ENCODE peak calls at places on chromosomes 6 and 20, in seven cellular contexts. N, B, D, F, P, E and Z are unnamed samples.

GRCh38 chr6:33205172-33206026 is 944 bp downstream of the HSD17B8 start:
- DNase-seq in E (no peak), F (no peak), N (no peak), P (peak; percentile 59), D (no peak), B (no peak), Z (no peak)

GRCh38 chr6:105276374-105276773 is 96.6 kb upstream of the POPDC3 start:
- DNase-seq in N (no peak), B (no peak), E (no peak), F (no peak), P (no peak), D (no peak), Z (no peak)

GRCh38 chr6:35719830-35720733 is 16.8 kb upstream of the ARMC12 start:
- DNase-seq in E (no peak), F (peak; percentile 33), N (peak; percentile 73), D (peak; percentile 34), B (no peak), P (no peak), Z (no peak)

GRCh38 chr20:20465259-20465658 is 97.4 kb downstream of the INSM1 start:
- DNase-seq in P (no peak), F (no peak), N (no peak), D (no peak), B (no peak), E (no peak), Z (no peak)

GRCh38 chr6:152975204-152975915 is 7.5 kb downstream of the FBXO5 start:
- DNase-seq in P (no peak), D (peak; percentile 12), N (no peak), E (no peak), F (no peak), B (no peak), Z (no peak)

GRCh38 chr20:39960522-39961420 is 728.3 kb downstream of the MAFB start:
- DNase-seq in B (no peak), P (no peak), N (no peak), D (no peak), E (no peak), F (no peak), Z (no peak)

GRCh38 chr20:45842169-45842812 is 8.7 kb downstream of the SNX21 start:
- DNase-seq in P (no peak), N (no peak), B (peak; percentile 56), D (no peak), E (peak; percentile 33), F (no peak), Z (no peak)

GRCh38 chr6:16548121-16548520 is 213.1 kb downstream of the ATXN1 start:
- DNase-seq in E (no peak), N (no peak), D (no peak), F (peak; percentile 74), B (peak; percentile 8), P (no peak), Z (no peak)

GRCh38 chr6:149750136-149750609 is 632 bp downstream of the PCMT1 start:
- DNase-seq in D (peak; percentile 55), E (peak; percentile 24), B (peak; percentile 44), F (peak; percentile 34), N (peak; percentile 78), P (peak; percentile 70), Z (no peak)

GRCh38 chr6:89582669-89583325 is 55.8 kb downstream of the LYRM2 start:
- DNase-seq in F (no peak), E (no peak), N (no peak), D (no peak), B (no peak), P (no peak), Z (no peak)

GRCh38 chr6:100084301-100085161 is 90.5 kb upstream of the MCHR2 start:
- DNase-seq in P (no peak), B (peak; percentile 81), E (no peak), D (no peak), N (no peak), F (no peak), Z (no peak)

GRCh38 chr6:163501440-163501839 is 86.9 kb downstream of the QKI start:
- DNase-seq in D (no peak), N (no peak), P (no peak), B (peak; percentile 10), F (no peak), E (no peak), Z (no peak)

GRCh38 chr6:163500105-163500504 is 85.6 kb downstream of the QKI start:
- DNase-seq in B (no peak), D (no peak), E (no peak), P (no peak), N (no peak), F (no peak), Z (no peak)

GRCh38 chr6:163504984-163505640 is 90.6 kb downstream of the QKI start:
- DNase-seq in P (no peak), D (no peak), F (no peak), N (peak; percentile 40), B (no peak), E (no peak), Z (no peak)

GRCh38 chr6:163496205-163496604 is 81.7 kb downstream of the QKI start:
- DNase-seq in P (no peak), N (no peak), E (no peak), F (no peak), B (no peak), D (no peak), Z (no peak)

DNA sequence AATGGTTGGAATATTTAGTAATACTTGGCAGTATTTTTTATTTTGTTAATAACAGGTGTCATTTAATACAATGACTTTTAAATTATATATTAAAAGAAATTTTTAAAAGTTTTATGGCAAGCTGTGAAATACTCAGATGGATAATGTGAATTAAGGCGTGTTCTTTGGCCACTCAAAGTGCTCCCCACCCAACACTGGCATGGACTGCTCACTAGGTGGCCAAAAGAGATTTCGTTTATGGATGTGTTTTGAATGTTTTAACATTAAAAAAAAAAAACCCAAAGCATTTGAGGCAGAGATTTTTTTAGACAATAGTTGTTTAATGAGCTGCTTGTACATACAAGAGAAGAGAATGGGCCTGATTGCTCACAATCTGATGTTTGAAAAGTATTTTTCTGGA is 86.5 kb downstream of the QKI start:
- DNase-seq in P (no peak), D (no peak), F (no peak), B (peak; percentile 34), N (no peak), E (no peak), Z (no peak)
- TF ChIP-seq CTCF in P (no peak), D (no peak), F (peak; percentile 26), B (peak; percentile 40), N (no peak), E (no peak), Z (no peak)

GRCh38 chr20:48406462-48407235 is 421.1 kb downstream of the PREX1 start:
- DNase-seq in D (no peak), F (no peak), P (no peak), N (no peak), E (no peak), B (no peak), Z (no peak)

GRCh38 chr20:48405909-48406308 is 421.9 kb downstream of the PREX1 start:
- DNase-seq in F (no peak), D (no peak), N (no peak), P (peak; percentile 14), E (no peak), B (no peak), Z (no peak)

GRCh38 chr20:48403362-48403761 is 424.4 kb downstream of the PREX1 start:
- DNase-seq in B (no peak), N (no peak), D (no peak), P (no peak), F (no peak), E (no peak), Z (no peak)

GRCh38 chr20:48407710-48408109 is 420.1 kb downstream of the PREX1 start:
- DNase-seq in B (no peak), E (no peak), N (no peak), F (no peak), P (no peak), D (no peak), Z (no peak)

GRCh38 chr20:48404598-48404997 is 423.2 kb downstream of the PREX1 start:
- DNase-seq in D (no peak), P (peak; percentile 32), F (no peak), E (no peak), B (no peak), N (no peak), Z (no peak)
- TF ChIP-seq CTCF in D (no peak), P (no peak), F (no peak), E (no peak), B (peak; percentile 8), N (no peak), Z (no peak)

DNA sequence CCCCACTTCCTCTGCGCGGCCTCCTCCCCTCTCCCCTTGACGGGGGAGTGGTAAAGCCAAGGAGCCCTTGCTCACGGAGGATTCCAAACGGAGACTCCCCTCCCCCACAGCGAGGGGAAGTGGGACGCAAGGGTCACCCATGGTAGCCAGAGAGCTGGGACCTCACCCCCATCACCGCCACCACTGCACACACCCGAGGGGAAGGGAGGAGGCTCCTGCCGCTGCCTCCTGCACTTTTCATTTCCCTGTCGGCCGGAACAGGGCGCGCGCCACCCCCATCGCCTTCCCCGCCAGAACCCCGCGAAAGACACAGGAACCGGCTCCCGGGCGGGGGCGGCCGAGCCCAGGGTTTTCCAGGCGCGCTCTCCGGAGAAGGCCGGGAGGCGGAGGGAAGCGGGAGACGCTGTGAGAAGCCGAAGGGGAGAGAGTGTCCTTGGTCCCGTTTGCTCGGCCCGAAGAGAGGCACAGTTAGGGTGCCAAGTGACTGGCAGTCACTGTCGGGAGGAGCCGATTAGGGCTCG is 789 bp downstream of the CCND3 start:
- DNase-seq in F (no peak), P (peak; percentile 62), B (no peak), D (peak; percentile 61), N (peak; percentile 80), E (no peak), Z (no peak)
- TF ChIP-seq CTCF in F (no peak), P (no peak), B (peak; percentile 3), D (no peak), N (no peak), E (no peak), Z (no peak)

DNA sequence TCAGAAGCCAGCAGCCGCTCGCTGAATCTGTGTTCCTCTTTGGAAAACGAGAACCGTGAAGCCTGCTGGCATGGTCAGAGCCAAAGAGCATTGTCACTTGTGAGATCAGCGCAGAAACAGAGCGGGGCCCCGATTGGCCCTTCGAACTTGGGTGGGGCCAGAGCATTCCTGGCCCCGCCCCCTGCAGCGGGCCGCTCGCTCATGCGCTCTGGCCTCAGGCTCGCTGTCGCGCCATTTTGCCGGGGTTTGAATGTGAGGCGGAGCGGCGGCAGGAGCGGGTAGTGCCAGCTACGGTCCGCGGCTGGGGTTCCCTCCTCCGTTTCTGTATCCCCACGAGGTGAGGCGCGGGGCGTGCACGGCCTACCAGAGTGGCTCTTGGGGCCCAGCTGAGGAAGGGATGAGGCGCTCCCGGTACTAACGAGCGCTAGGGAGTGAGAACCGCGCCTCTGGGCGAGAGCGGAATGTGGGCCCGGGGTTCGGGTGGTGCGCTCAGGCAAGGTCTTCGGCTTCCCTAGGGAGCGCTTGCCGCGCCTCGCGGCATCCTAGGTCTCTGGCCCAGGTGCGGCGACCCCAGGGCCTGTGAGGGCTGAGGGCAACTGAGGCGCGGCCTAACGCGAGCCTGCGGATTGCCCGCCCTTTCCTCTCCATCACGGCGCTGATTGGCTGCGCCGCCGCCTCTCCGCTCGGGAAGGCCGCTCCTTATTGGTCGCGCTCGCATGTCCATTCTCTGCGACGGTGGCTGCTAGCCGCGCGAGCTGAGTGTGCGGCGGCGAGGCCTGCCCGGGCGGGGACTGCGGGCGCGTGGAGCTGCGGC is at the start of gene CSE1L:
- DNase-seq in P (peak; percentile 96), B (peak; percentile 96), D (peak; percentile 94), E (peak; percentile 95), F (peak; percentile 90), N (peak; percentile 98), Z (peak; percentile 87)
- TF ChIP-seq CTCF in P (no peak), B (no peak), D (no peak), E (no peak), F (peak; percentile 19), N (no peak), Z (no peak)